ENCODE peak calls at places on chromosomes 6 and 20, in six cellular contexts. R is stomach, K is body of pancreas, U is H1, N is suprapubic skin, O is adrenal gland. E is an unnamed sample. For H3K4me1, the result is how much of the 10 kb centered on the place peaks cover.

GRCh38 chr6:167341038-167341613 is 16.2 kb downstream of the TTLL2 start:
- DNase-seq in R (no peak), K (no peak), U (no peak), N (no peak), O (no peak), E (no peak)

GRCh38 chr20:5908981-5909380 is 41.4 kb downstream of the TRMT6 start:
- DNase-seq in R (no peak), K (no peak), U (no peak), N (no peak), O (no peak), E (no peak)

GRCh38 chr20:61391185-61391584 is 139.1 kb downstream of the CDH4 start:
- DNase-seq in R (no peak), K (no peak), U (no peak), N (no peak), O (no peak), E (no peak)

GRCh38 chr6:48144024-48144423 is 33.0 kb upstream of the PTCHD4 start:
- DNase-seq in R (no peak), K (no peak), U (no peak), N (no peak), O (no peak), E (no peak)

GRCh38 chr6:138594042-138594636 is 94.8 kb upstream of the NHSL1 start:
- DNase-seq in R (no peak), K (no peak), U (no peak), N (no peak), O (no peak), E (no peak)

GRCh38 chr6:96542702-96543101 is 20.2 kb upstream of the FHL5 start:
- DNase-seq in R (no peak), K (no peak), U (no peak), N (no peak), O (no peak), E (no peak)

GRCh38 chr20:61357119-61357518 is 105.1 kb downstream of the CDH4 start:
- DNase-seq in R (no peak), K (no peak), U (no peak), N (no peak), O (no peak), E (no peak)

GRCh38 chr6:52726741-52727535 is 36.3 kb downstream of the GSTA2 start:
- DNase-seq in R (no peak), K (no peak), U (no peak), N (no peak), O (no peak), E (no peak)

GRCh38 chr6:105795913-105796517 is 290.1 kb upstream of the PRDM1 start:
- DNase-seq in R (peak), K (no peak), U (no peak), N (no peak), O (peak), E (no peak)

GRCh38 chr20:9051508-9051907 is 17.4 kb upstream of the PLCB4 start:
- DNase-seq in R (no peak), K (no peak), U (no peak), N (no peak), O (peak), E (no peak)

GRCh38 chr20:4130404-4131189 is 115.2 kb upstream of the RNF24 start:
- DNase-seq in R (no peak), K (no peak), U (no peak), N (no peak), O (no peak), E (no peak)

GRCh38 chr6:55433446-55434130 is 106.3 kb downstream of the GFRAL start:
- DNase-seq in R (no peak), K (no peak), U (no peak), N (no peak), O (no peak), E (no peak)

GRCh38 chr6:88166493-88166900 is 350 bp upstream of the CNR1 start:
- DNase-seq in R (no peak), K (no peak), U (no peak), N (no peak), O (no peak), E (peak)

GRCh38 chr6:5497896-5498578 is 236.7 kb downstream of the FARS2 start:
- DNase-seq in R (no peak), K (no peak), U (no peak), N (no peak), O (no peak), E (no peak)

GRCh38 chr6:132228894-132229293 is 172.4 kb downstream of the MOXD1 start:
- DNase-seq in R (no peak), K (no peak), U (no peak), N (no peak), O (no peak), E (no peak)

GRCh38 chr20:47546184-47547033 is 44.7 kb downstream of the NCOA3 start:
- DNase-seq in R (no peak), K (no peak), U (no peak), N (no peak), O (no peak), E (no peak)

GRCh38 chr6:101490857-101491256 is 97.3 kb downstream of the GRIK2 start:
- DNase-seq in R (no peak), K (no peak), U (no peak), N (no peak), O (no peak), E (no peak)

GRCh38 chr20:46073443-46073842 is 16.3 kb downstream of the NCOA5 start:
- DNase-seq in R (no peak), K (no peak), U (no peak), N (no peak), O (no peak), E (no peak)

GRCh38 chr6:123434186-123434585 is 202.6 kb downstream of the TRDN start:
- DNase-seq in R (no peak), K (no peak), U (no peak), N (no peak), O (no peak), E (no peak)

GRCh38 chr6:54618597-54618996 is 228.0 kb upstream of the FAM83B start:
- DNase-seq in R (no peak), K (no peak), U (no peak), N (no peak), O (no peak), E (no peak)

GRCh38 chr20:5349448-5349847 is 32.7 kb upstream of the PROKR2 start:
- DNase-seq in R (no peak), K (no peak), U (no peak), N (no peak), O (no peak), E (no peak)

GRCh38 chr6:54860739-54861138 is 14.2 kb downstream of the FAM83B start:
- DNase-seq in R (no peak), K (no peak), U (no peak), N (no peak), O (no peak), E (no peak)

GRCh38 chr6:7389162-7389450 is 436 bp downstream of the CAGE1 start:
- DNase-seq in R (peak), K (peak), U (no peak), N (no peak), O (peak), E (no peak)

GRCh38 chr6:84897874-84898635 is 133.7 kb upstream of the TBX18 start:
- DNase-seq in R (no peak), K (no peak), U (no peak), N (no peak), O (no peak), E (no peak)

GRCh38 chr6:125781307-125781868 is 9.4 kb upstream of the NCOA7 start:
- DNase-seq in R (peak), K (peak), U (no peak), N (no peak), O (peak), E (peak)

DNA sequence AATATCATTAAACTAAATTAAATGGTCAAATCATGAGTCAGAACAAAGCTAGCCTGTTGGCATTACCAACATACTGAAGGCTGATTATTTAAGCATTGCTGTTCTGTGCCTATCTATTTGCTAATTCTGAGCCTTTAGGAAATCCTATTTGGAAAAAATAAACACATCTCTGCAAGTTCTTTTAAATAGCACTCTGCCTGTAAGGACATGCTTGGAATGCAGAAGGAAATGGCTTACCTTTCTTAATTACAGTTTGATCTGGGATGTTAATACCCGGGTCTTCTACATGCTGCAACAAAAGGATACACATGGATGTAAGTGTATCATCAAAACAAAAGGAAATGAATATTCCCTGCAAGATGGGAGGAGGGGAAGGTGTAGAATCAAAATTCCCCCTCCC is 8.3 kb downstream of the TFAP2A start:
- DNase-seq in R (no peak), K (no peak), U (no peak), N (no peak), O (no peak), E (no peak)
- H3K4me3 ChIP-seq in R (no peak), K (no peak), U (no peak), N (peak), O (no peak), E (no peak)

GRCh38 chr6:42879372-42880239 is at the start of gene RPL7L1:
- DNase-seq in R (peak), K (peak), U (peak), N (peak), O (peak), E (peak)
- TF ChIP-seq POLR2A in R (peak), K (peak), U (peak), N (no peak), O (peak), E (no peak)

GRCh38 chr6:163401039-163401885 is 13.3 kb upstream of the QKI start:
- DNase-seq in R (no peak), K (no peak), U (peak), N (no peak), O (no peak), E (no peak)

GRCh38 chr6:163398104-163398503 is 16.4 kb upstream of the QKI start:
- DNase-seq in R (no peak), K (no peak), U (no peak), N (no peak), O (no peak), E (no peak)

GRCh38 chr6:163398796-163399195 is 15.7 kb upstream of the QKI start:
- DNase-seq in R (peak), K (peak), U (peak), N (no peak), O (peak), E (no peak)

GRCh38 chr6:163402616-163403015 is 11.9 kb upstream of the QKI start:
- DNase-seq in R (no peak), K (no peak), U (peak), N (no peak), O (no peak), E (no peak)

DNA sequence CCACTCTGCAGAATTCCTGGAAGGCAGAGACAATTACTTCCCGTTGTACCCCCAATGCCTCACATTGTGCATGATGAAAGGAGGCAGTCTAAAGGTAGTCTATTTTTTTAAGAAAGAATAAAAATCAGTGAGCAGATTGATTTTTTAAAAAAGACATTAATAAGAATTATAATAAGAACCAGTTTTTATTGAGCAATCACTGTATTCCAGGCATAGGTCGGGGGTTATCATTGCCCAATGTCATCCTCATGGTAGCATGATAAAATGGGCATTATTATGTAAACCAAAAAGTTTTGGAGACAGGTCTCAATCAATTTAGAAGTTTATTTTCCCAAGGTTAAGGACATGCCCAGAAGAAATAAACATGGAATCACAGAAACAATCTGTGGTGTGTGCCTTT is 14.0 kb upstream of the QKI start:
- DNase-seq in R (no peak), K (no peak), U (no peak), N (no peak), O (no peak), E (no peak)
- H3K4me1 ChIP-seq in R (under half), K (under half), U (under half), N (under half), O (under half), E (under half)

GRCh38 chr6:39793528-39793927 is 1.4 kb downstream of the DAAM2 start:
- DNase-seq in R (no peak), K (no peak), U (no peak), N (no peak), O (no peak), E (no peak)

GRCh38 chr6:39792501-39793450 is 600 bp downstream of the DAAM2 start:
- DNase-seq in R (no peak), K (peak), U (peak), N (peak), O (no peak), E (no peak)

GRCh38 chr6:39790772-39791171 is 1.4 kb upstream of the DAAM2 start:
- DNase-seq in R (peak), K (peak), U (no peak), N (no peak), O (no peak), E (no peak)

GRCh38 chr6:39791311-39791710 is 865 bp upstream of the DAAM2 start:
- DNase-seq in R (no peak), K (no peak), U (no peak), N (no peak), O (no peak), E (no peak)

GRCh38 chr6:39791850-39792500 is at the start of gene DAAM2:
- DNase-seq in R (peak), K (peak), U (peak), N (peak), O (peak), E (peak)
- H3K4me3 ChIP-seq in R (peak), K (peak), U (peak), N (peak), O (no peak), E (peak)

GRCh38 chr20:57392512-57393271 is 1.5 kb downstream of the RBM38 start:
- DNase-seq in R (peak), K (no peak), U (no peak), N (no peak), O (peak), E (peak)
- TF ChIP-seq POLR2A in R (no peak), K (no peak), U (no peak), N (no peak), O (peak), E (peak)